ENCODE peak calls at places on chromosomes 7 and 10, in nine cellular contexts. One of them, this sample, is unnamed.

GRCh38 chr10:103506061-103506460 is 12.6 kb downstream of the NEURL1 start:
- DNase-seq in fibroblast of villous mesenchyme: no peak
- DNase-seq in upper lobe of right lung: peak; percentile 42
- DNase-seq in fibroblast of the aortic adventitia: no peak
- DNase-seq in B cell: no peak
- DNase-seq in omental fat pad: no peak
- DNase-seq in H9: peak; percentile 11
- DNase-seq in heart left ventricle: no peak
- DNase-seq in bronchial epithelial cell: no peak
- DNase-seq in this sample: no peak

GRCh38 chr7:85160223-85160622 is 26.6 kb downstream of the SEMA3D start:
- DNase-seq in fibroblast of villous mesenchyme: no peak
- DNase-seq in upper lobe of right lung: no peak
- DNase-seq in fibroblast of the aortic adventitia: peak; percentile 44
- DNase-seq in B cell: no peak
- DNase-seq in omental fat pad: no peak
- DNase-seq in H9: no peak
- DNase-seq in heart left ventricle: no peak
- DNase-seq in bronchial epithelial cell: peak; percentile 95
- DNase-seq in this sample: no peak

GRCh38 chr7:70785427-70785826 is 346.5 kb upstream of the GALNT17 start:
- DNase-seq in fibroblast of villous mesenchyme: no peak
- DNase-seq in upper lobe of right lung: no peak
- DNase-seq in fibroblast of the aortic adventitia: no peak
- DNase-seq in B cell: no peak
- DNase-seq in omental fat pad: no peak
- DNase-seq in H9: no peak
- DNase-seq in heart left ventricle: no peak
- DNase-seq in bronchial epithelial cell: peak; percentile 81
- DNase-seq in this sample: no peak

GRCh38 chr10:33776419-33776818 is 442.0 kb upstream of the NRP1 start:
- DNase-seq in fibroblast of villous mesenchyme: no peak
- DNase-seq in upper lobe of right lung: no peak
- DNase-seq in fibroblast of the aortic adventitia: no peak
- DNase-seq in B cell: no peak
- DNase-seq in omental fat pad: no peak
- DNase-seq in H9: no peak
- DNase-seq in heart left ventricle: no peak
- DNase-seq in bronchial epithelial cell: no peak
- DNase-seq in this sample: no peak

GRCh38 chr10:27490807-27491206 is 13.3 kb upstream of the RAB18 start:
- DNase-seq in fibroblast of villous mesenchyme: no peak
- DNase-seq in upper lobe of right lung: no peak
- DNase-seq in fibroblast of the aortic adventitia: peak; percentile 17
- DNase-seq in B cell: no peak
- DNase-seq in omental fat pad: no peak
- DNase-seq in H9: no peak
- DNase-seq in heart left ventricle: no peak
- DNase-seq in bronchial epithelial cell: peak; percentile 39
- DNase-seq in this sample: no peak

GRCh38 chr7:117949232-117949631 is 76.0 kb upstream of the CTTNBP2 start:
- DNase-seq in fibroblast of villous mesenchyme: no peak
- DNase-seq in upper lobe of right lung: no peak
- DNase-seq in fibroblast of the aortic adventitia: no peak
- DNase-seq in B cell: no peak
- DNase-seq in omental fat pad: no peak
- DNase-seq in H9: no peak
- DNase-seq in heart left ventricle: no peak
- DNase-seq in bronchial epithelial cell: peak; percentile 95
- DNase-seq in this sample: no peak

GRCh38 chr7:28958235-28958945 is at the start of gene TRIL:
- DNase-seq in fibroblast of villous mesenchyme: peak; percentile 56
- DNase-seq in upper lobe of right lung: peak; percentile 87
- DNase-seq in fibroblast of the aortic adventitia: peak; percentile 69
- DNase-seq in B cell: peak; percentile 2
- DNase-seq in omental fat pad: peak; percentile 44
- DNase-seq in H9: peak; percentile 67
- DNase-seq in heart left ventricle: peak; percentile 90
- DNase-seq in bronchial epithelial cell: no peak
- DNase-seq in this sample: peak; percentile 88

GRCh38 chr7:77866791-77867190 is 68.2 kb downstream of the PHTF2 start:
- DNase-seq in fibroblast of villous mesenchyme: peak; percentile 86
- DNase-seq in upper lobe of right lung: no peak
- DNase-seq in fibroblast of the aortic adventitia: peak; percentile 52
- DNase-seq in B cell: no peak
- DNase-seq in omental fat pad: no peak
- DNase-seq in H9: no peak
- DNase-seq in heart left ventricle: no peak
- DNase-seq in bronchial epithelial cell: peak; percentile 96
- DNase-seq in this sample: no peak

GRCh38 chr7:92135100-92135429 is 788 bp upstream of the CYP51A1 start:
- DNase-seq in fibroblast of villous mesenchyme: peak; percentile 40
- DNase-seq in upper lobe of right lung: no peak
- DNase-seq in fibroblast of the aortic adventitia: peak; percentile 48
- DNase-seq in B cell: no peak
- DNase-seq in omental fat pad: no peak
- DNase-seq in H9: no peak
- DNase-seq in heart left ventricle: peak; percentile 25
- DNase-seq in bronchial epithelial cell: peak; percentile 35
- DNase-seq in this sample: no peak

DNA sequence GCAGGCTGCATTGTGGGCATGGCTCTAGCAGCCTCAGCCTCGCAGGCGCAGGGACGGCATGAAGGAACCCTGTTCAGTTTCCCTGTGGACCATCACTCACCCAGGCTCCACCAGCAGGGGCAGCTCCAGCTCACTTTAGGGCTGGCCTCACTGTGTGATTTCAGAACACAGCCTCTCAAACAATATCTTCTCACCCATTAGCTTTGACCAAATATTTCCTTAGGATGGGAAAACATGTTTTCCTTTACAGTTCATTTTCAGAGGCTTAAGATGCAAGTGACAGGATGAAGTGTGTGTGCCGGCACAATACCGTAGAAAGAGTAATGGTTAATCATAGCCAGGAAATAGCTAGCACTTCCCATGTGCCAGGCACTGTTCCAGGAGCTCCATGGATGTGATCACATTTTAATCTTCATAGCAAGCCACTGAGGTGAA is 58.2 kb downstream of the LANCL2 start:
- DNase-seq in fibroblast of villous mesenchyme: no peak
- DNase-seq in upper lobe of right lung: no peak
- DNase-seq in fibroblast of the aortic adventitia: peak; percentile 50
- DNase-seq in B cell: no peak
- DNase-seq in omental fat pad: no peak
- DNase-seq in H9: no peak
- DNase-seq in heart left ventricle: no peak
- DNase-seq in bronchial epithelial cell: peak; percentile 17
- DNase-seq in this sample: no peak
- TF ChIP-seq CTCF in fibroblast of villous mesenchyme: peak; percentile 37
- TF ChIP-seq CTCF in upper lobe of right lung: no peak
- TF ChIP-seq CTCF in fibroblast of the aortic adventitia: peak; percentile 47
- TF ChIP-seq CTCF in B cell: no peak
- TF ChIP-seq CTCF in omental fat pad: no peak
- TF ChIP-seq CTCF in H9: peak; percentile 39
- TF ChIP-seq CTCF in heart left ventricle: no peak
- TF ChIP-seq CTCF in bronchial epithelial cell: no peak
- TF ChIP-seq CTCF in this sample: no peak

DNA sequence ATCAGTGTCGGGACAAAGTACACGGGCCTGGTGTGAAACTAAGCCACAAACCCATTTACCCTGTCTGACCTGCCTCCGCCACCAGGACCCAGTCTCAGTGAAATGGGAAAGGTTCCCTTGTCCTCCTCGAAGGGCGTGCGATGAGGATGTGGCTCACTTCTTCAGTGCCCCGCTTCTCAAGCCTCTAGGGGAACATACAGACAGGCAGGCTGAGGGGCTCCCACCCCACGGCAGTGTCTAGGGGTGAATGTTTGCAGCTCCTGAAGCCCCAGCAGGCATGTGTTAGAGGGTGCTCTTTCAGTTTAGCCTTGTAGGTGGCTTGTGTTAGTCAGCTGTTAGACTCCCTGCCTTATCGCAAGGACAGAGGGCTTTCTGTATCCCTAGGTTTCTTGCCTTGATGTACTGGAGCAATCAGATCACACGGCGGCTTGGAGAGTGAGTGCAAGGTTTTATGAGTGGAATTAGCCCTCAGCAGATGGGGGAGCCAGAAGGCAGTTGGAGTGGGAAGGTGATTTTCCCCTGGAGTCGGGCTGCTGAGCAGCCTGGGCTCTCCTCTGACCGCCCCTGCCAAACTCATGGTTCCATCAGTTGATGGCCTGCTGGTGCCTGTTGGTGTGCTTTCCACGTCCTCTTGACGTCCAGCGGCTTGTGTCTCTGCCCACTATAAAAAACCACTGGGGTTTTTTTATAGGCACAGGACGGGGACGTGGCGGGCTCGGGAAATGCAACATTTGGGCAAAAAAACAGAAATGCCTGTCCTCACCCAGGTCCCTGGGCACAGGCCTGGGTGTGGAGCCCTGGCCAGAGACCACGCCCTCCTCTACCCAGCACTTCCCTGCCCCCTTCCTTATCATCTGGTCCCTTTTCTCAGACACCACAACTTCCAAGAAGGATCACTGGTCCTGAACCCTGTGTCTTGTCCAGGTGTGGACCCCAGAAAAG is 786 bp downstream of the NUDT1 start:
- DNase-seq in fibroblast of villous mesenchyme: peak; percentile 37
- DNase-seq in upper lobe of right lung: no peak
- DNase-seq in fibroblast of the aortic adventitia: peak; percentile 10
- DNase-seq in B cell: peak; percentile 45
- DNase-seq in omental fat pad: no peak
- DNase-seq in H9: peak; percentile 59
- DNase-seq in heart left ventricle: no peak
- DNase-seq in bronchial epithelial cell: peak; percentile 29
- DNase-seq in this sample: no peak
- TF ChIP-seq CTCF in fibroblast of villous mesenchyme: no peak
- TF ChIP-seq CTCF in upper lobe of right lung: no peak
- TF ChIP-seq CTCF in fibroblast of the aortic adventitia: peak; percentile 31
- TF ChIP-seq CTCF in B cell: no peak
- TF ChIP-seq CTCF in omental fat pad: no peak
- TF ChIP-seq CTCF in H9: no peak
- TF ChIP-seq CTCF in heart left ventricle: no peak
- TF ChIP-seq CTCF in bronchial epithelial cell: no peak
- TF ChIP-seq CTCF in this sample: no peak

DNA sequence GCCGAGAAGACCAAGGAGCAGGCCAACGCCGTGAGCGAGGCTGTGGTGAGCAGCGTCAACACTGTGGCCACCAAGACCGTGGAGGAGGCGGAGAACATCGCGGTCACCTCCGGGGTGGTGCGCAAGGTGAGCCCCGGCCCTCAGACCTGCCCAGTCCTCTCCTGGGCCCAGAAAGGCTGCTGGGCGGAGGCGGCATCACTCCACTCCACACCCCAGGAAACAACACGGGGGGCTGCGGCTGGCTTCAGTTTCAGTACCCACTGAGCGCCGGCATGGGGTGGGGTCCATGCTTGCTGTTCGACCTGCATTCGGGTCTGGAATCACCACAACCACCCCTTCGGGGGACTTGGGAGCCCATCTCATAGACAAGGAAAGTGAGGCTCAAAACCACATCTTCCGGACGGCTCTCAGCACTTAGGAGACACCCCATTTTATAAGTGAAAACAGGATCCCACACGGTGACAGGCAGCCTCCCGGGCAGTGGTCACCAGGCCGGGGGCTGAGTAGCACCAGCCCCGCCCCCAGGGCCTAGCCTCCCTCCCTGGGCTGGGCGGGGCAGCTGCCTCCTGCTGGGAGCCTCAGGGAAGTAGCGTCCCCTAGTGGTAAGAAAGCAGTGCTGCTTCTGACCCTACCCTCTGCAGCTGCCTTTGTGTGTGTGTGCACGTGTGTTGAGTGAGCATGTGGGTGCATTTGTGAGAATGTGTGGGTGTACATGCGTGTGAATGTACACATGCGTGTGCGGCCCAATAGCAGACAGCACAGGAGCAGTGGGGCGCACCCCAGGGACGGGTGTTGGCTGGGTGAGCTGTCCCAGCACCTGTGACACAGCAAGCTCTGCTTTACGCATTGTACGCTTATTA is 1.8 kb downstream of the SNCG start:
- DNase-seq in fibroblast of villous mesenchyme: peak; percentile 81
- DNase-seq in upper lobe of right lung: no peak
- DNase-seq in fibroblast of the aortic adventitia: peak; percentile 76
- DNase-seq in B cell: peak; percentile 49
- DNase-seq in omental fat pad: no peak
- DNase-seq in H9: peak; percentile 79
- DNase-seq in heart left ventricle: peak; percentile 60
- DNase-seq in bronchial epithelial cell: peak; percentile 61
- DNase-seq in this sample: no peak
- TF ChIP-seq CTCF in fibroblast of villous mesenchyme: peak; percentile 99
- TF ChIP-seq CTCF in upper lobe of right lung: peak; percentile 90
- TF ChIP-seq CTCF in fibroblast of the aortic adventitia: peak; percentile 98
- TF ChIP-seq CTCF in B cell: peak; percentile 46
- TF ChIP-seq CTCF in omental fat pad: peak; percentile 99
- TF ChIP-seq CTCF in H9: peak; percentile 100
- TF ChIP-seq CTCF in heart left ventricle: peak; percentile 92
- TF ChIP-seq CTCF in bronchial epithelial cell: peak; percentile 97
- TF ChIP-seq CTCF in this sample: peak; percentile 61

GRCh38 chr7:143321242-143321641 is 5.3 kb downstream of the CLCN1 start:
- DNase-seq in fibroblast of villous mesenchyme: no peak
- DNase-seq in upper lobe of right lung: no peak
- DNase-seq in fibroblast of the aortic adventitia: no peak
- DNase-seq in B cell: no peak
- DNase-seq in omental fat pad: no peak
- DNase-seq in H9: no peak
- DNase-seq in heart left ventricle: no peak
- DNase-seq in bronchial epithelial cell: no peak
- DNase-seq in this sample: no peak

GRCh38 chr7:143322646-143323343 is 6.9 kb downstream of the CLCN1 start:
- DNase-seq in fibroblast of villous mesenchyme: peak; percentile 52
- DNase-seq in upper lobe of right lung: no peak
- DNase-seq in fibroblast of the aortic adventitia: no peak
- DNase-seq in B cell: no peak
- DNase-seq in omental fat pad: no peak
- DNase-seq in H9: no peak
- DNase-seq in heart left ventricle: peak; percentile 56
- DNase-seq in bronchial epithelial cell: no peak
- DNase-seq in this sample: no peak

GRCh38 chr7:143323650-143324049 is 7.7 kb downstream of the CLCN1 start:
- DNase-seq in fibroblast of villous mesenchyme: no peak
- DNase-seq in upper lobe of right lung: no peak
- DNase-seq in fibroblast of the aortic adventitia: no peak
- DNase-seq in B cell: no peak
- DNase-seq in omental fat pad: no peak
- DNase-seq in H9: no peak
- DNase-seq in heart left ventricle: no peak
- DNase-seq in bronchial epithelial cell: no peak
- DNase-seq in this sample: no peak

GRCh38 chr7:143320620-143321019 is 4.7 kb downstream of the CLCN1 start:
- DNase-seq in fibroblast of villous mesenchyme: no peak
- DNase-seq in upper lobe of right lung: no peak
- DNase-seq in fibroblast of the aortic adventitia: no peak
- DNase-seq in B cell: no peak
- DNase-seq in omental fat pad: no peak
- DNase-seq in H9: no peak
- DNase-seq in heart left ventricle: no peak
- DNase-seq in bronchial epithelial cell: no peak
- DNase-seq in this sample: no peak

DNA sequence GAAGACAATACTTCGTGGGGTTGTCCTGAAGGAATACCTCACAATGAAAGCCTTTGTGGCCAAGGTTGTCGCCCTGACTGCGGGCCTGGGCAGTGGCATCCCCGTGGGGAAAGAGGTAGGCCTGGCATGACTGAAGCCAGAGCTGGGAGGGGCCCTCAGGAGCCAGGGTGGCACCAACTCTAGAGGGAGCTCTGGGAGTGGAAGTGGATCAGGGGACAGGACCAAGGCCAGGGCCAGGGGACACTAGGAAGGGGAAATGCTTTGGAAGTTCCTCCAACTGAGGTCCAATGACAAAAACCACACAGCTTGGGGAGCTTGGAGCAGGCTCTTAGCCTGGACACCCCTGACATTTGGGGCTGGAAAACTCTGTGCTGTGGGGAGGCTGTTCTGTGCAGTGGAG is 5.8 kb downstream of the CLCN1 start:
- DNase-seq in fibroblast of villous mesenchyme: no peak
- DNase-seq in upper lobe of right lung: no peak
- DNase-seq in fibroblast of the aortic adventitia: no peak
- DNase-seq in B cell: no peak
- DNase-seq in omental fat pad: no peak
- DNase-seq in H9: no peak
- DNase-seq in heart left ventricle: no peak
- DNase-seq in bronchial epithelial cell: no peak
- DNase-seq in this sample: no peak
- TF ChIP-seq CTCF in fibroblast of villous mesenchyme: peak; percentile 9
- TF ChIP-seq CTCF in upper lobe of right lung: no peak
- TF ChIP-seq CTCF in fibroblast of the aortic adventitia: no peak
- TF ChIP-seq CTCF in B cell: no peak
- TF ChIP-seq CTCF in omental fat pad: no peak
- TF ChIP-seq CTCF in H9: peak; percentile 26
- TF ChIP-seq CTCF in heart left ventricle: no peak
- TF ChIP-seq CTCF in bronchial epithelial cell: peak; percentile 52
- TF ChIP-seq CTCF in this sample: no peak

This sample was measured in osteocyte.